ENCODE peak calls at places on chromosome 1, in nine cellular contexts. W is K562, Z is Calu3, O is GM23338, G is endodermal cell, J is glutamatergic neuron, K is HFFc6, C is neural progenitor cell, Q is osteocyte. A is an unnamed sample.

GRCh38 chr1:33045814-33046213 is 9.1 kb upstream of the AK2 start:
- DNase-seq in W (no peak), Z (no peak), O (no peak), G (no peak), J (no peak), K (no peak), C (no peak), Q (no peak), A (no peak)

GRCh38 chr1:38929476-38929875 is 12.2 kb downstream of the RHBDL2 start:
- DNase-seq in W (no peak), Z (no peak), O (peak; percentile 47), G (peak; percentile 57), J (peak; percentile 17), K (no peak), C (peak; percentile 63), Q (no peak), A (no peak)

GRCh38 chr1:162536511-162536910 is 25.0 kb upstream of the UAP1 start:
- DNase-seq in W (no peak), Z (no peak), O (no peak), G (no peak), J (no peak), K (peak; percentile 73), C (no peak), Q (no peak), A (no peak)

GRCh38 chr1:65964123-65964522 is 171.4 kb downstream of the PDE4B start:
- DNase-seq in W (no peak), Z (no peak), O (no peak), G (no peak), J (no peak), K (no peak), C (no peak), Q (no peak), A (no peak)

GRCh38 chr1:63107066-63107465 is 215.3 kb upstream of the FOXD3 start:
- DNase-seq in W (no peak), Z (no peak), O (no peak), G (no peak), J (no peak), K (no peak), C (no peak), Q (no peak), A (no peak)

GRCh38 chr1:91651671-91652071 is 151.0 kb downstream of the CDC7 start:
- DNase-seq in W (peak; percentile 46), Z (no peak), O (no peak), G (peak; percentile 49), J (no peak), K (no peak), C (no peak), Q (no peak), A (no peak)

GRCh38 chr1:194537521-194537920 is 1351.1 kb upstream of the B3GALT2 start:
- DNase-seq in W (no peak), Z (no peak), O (peak; percentile 29), G (no peak), J (no peak), K (no peak), C (no peak), Q (no peak), A (no peak)

GRCh38 chr1:52571783-52572182 is 18.9 kb upstream of the TUT4 start:
- DNase-seq in W (peak; percentile 66), Z (no peak), O (peak; percentile 31), G (no peak), J (no peak), K (no peak), C (no peak), Q (no peak), A (no peak)

GRCh38 chr1:85935234-85935633 is 221.3 kb downstream of the COL24A1 start:
- DNase-seq in W (no peak), Z (no peak), O (no peak), G (no peak), J (no peak), K (no peak), C (no peak), Q (no peak), A (no peak)

GRCh38 chr1:36083635-36084501 is at the start of gene TEKT2:
- DNase-seq in W (no peak), Z (peak; percentile 27), O (peak; percentile 96), G (peak; percentile 92), J (peak; percentile 79), K (no peak), C (peak; percentile 96), Q (peak; percentile 92), A (no peak)

GRCh38 chr1:202205523-202206190 is 12.1 kb downstream of the LGR6 start:
- DNase-seq in W (no peak), Z (no peak), O (peak; percentile 74), G (peak; percentile 77), J (peak; percentile 51), K (no peak), C (peak; percentile 84), Q (no peak), A (no peak)
- TF ChIP-seq CTCF in W (peak; percentile 45), Z (no peak), O (peak; percentile 83), G (peak; percentile 67), J (no peak), K (peak; percentile 27), C (peak; percentile 63), Q (peak; percentile 36), A (no peak)

DNA sequence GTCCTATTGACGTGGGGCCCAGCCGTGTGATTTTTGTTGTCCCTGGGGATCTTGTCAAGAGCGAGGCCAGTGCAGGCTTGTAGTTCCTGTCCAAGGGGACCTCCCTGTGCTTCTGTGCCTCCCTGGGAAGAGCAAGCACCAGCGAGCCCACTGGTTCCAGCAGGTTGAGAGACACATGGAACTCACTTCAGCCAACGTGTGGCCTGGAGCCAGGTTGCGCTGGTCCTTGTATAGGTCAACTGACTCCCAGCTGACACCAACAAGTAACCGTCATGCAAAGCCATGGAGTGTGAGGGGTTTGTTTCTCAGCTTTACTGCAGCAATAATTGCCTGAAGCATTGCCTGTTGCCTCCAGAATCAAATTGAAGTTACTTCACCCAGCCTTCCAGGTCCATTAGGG is 63.0 kb downstream of the DISP3 start:
- DNase-seq in W (no peak), Z (no peak), O (no peak), G (no peak), J (no peak), K (no peak), C (no peak), Q (no peak), A (no peak)
- TF ChIP-seq CTCF in W (no peak), Z (no peak), O (no peak), G (no peak), J (no peak), K (no peak), C (no peak), Q (no peak), A (no peak)

GRCh38 chr1:92899780-92900179 is 61.5 kb downstream of the DIPK1A start:
- DNase-seq in W (no peak), Z (no peak), O (no peak), G (no peak), J (no peak), K (no peak), C (no peak), Q (no peak), A (no peak)

GRCh38 chr1:92900539-92900938 is 60.7 kb downstream of the DIPK1A start:
- DNase-seq in W (no peak), Z (no peak), O (peak; percentile 29), G (no peak), J (no peak), K (no peak), C (no peak), Q (no peak), A (no peak)

GRCh38 chr1:92903765-92904164 is 57.5 kb downstream of the DIPK1A start:
- DNase-seq in W (no peak), Z (no peak), O (no peak), G (no peak), J (no peak), K (no peak), C (no peak), Q (no peak), A (no peak)

GRCh38 chr1:92901699-92902405 is 59.4 kb downstream of the DIPK1A start:
- DNase-seq in W (no peak), Z (no peak), O (no peak), G (no peak), J (no peak), K (no peak), C (no peak), Q (no peak), A (no peak)

GRCh38 chr1:92902406-92902744 is 58.9 kb downstream of the DIPK1A start:
- DNase-seq in W (no peak), Z (no peak), O (no peak), G (peak; percentile 47), J (no peak), K (no peak), C (no peak), Q (no peak), A (no peak)
- TF ChIP-seq CTCF in W (peak; percentile 28), Z (no peak), O (peak; percentile 26), G (peak; percentile 25), J (no peak), K (no peak), C (no peak), Q (no peak), A (no peak)

GRCh38 chr1:245493029-245493428 is 338.2 kb downstream of the KIF26B start:
- DNase-seq in W (peak; percentile 37), Z (no peak), O (peak; percentile 70), G (no peak), J (no peak), K (no peak), C (peak; percentile 30), Q (no peak), A (no peak)
- TF ChIP-seq CTCF in W (peak; percentile 46), Z (no peak), O (peak; percentile 32), G (peak; percentile 61), J (peak; percentile 51), K (peak; percentile 58), C (peak; percentile 40), Q (no peak), A (no peak)

GRCh38 chr1:1299686-1300351 is 7.9 kb downstream of the ACAP3 start:
- DNase-seq in W (no peak), Z (peak; percentile 48), O (peak; percentile 78), G (peak; percentile 80), J (peak; percentile 36), K (no peak), C (peak; percentile 31), Q (no peak), A (no peak)
- TF ChIP-seq CTCF in W (peak; percentile 49), Z (peak; percentile 39), O (peak; percentile 55), G (peak; percentile 70), J (peak; percentile 73), K (peak; percentile 68), C (peak; percentile 47), Q (peak; percentile 32), A (no peak)

DNA sequence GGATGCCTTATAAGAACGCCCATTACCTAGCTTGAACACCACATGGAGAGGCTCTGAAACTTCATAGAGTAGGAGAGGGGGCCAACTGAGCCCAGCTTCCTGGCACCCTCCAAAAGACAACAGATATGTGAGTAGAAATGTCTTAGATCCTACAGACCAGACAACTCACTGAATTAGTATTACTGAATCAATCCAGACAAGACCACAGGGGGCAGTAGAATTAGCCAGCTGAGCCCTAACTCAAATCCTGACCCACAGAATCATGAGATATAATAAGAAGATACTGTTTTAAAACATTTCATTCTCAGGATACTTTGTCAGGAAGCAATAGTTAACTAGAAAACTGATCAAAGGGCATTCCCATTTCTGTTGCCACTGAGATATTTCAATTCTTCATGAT is 45.8 kb upstream of the C1orf21 start:
- DNase-seq in W (peak; percentile 10), Z (no peak), O (peak; percentile 29), G (no peak), J (no peak), K (no peak), C (no peak), Q (no peak), A (no peak)
- TF ChIP-seq CTCF in W (peak; percentile 18), Z (peak; percentile 12), O (peak; percentile 55), G (peak; percentile 67), J (no peak), K (peak; percentile 53), C (peak; percentile 42), Q (no peak), A (no peak)

GRCh38 chr1:197526736-197527371 is 248.4 kb downstream of the DENND1B start:
- DNase-seq in W (peak; percentile 21), Z (no peak), O (peak; percentile 65), G (no peak), J (no peak), K (peak; percentile 2), C (peak; percentile 59), Q (no peak), A (no peak)
- TF ChIP-seq CTCF in W (peak; percentile 71), Z (peak; percentile 42), O (no peak), G (peak; percentile 88), J (peak; percentile 86), K (peak; percentile 96), C (peak; percentile 73), Q (peak; percentile 65), A (peak; percentile 45)

A was measured in activated B cell treated with CpG ODN at 0.5 μM for 24 hours.